ENCODE peak calls at places on chromosome 5, in ten cellular contexts. B is IMR-90, E is ovary, L is Peyer's patch, O is spleen, C is heart left ventricle, Y is sigmoid colon, D is transverse colon, M is suprapubic skin, I is esophagus squamous epithelium. P is an unnamed sample.

GRCh38 chr5:174624754-174625506 is 99.5 kb upstream of the MSX2 start:
- DNase-seq in B (peak; percentile 41), E (no peak), L (no peak), O (no peak), C (no peak), Y (peak; percentile 10), D (no peak), M (no peak), I (no peak), P (no peak)

GRCh38 chr5:100852988-100853449 is 50.1 kb downstream of the ST8SIA4 start:
- DNase-seq in B (no peak), E (no peak), L (no peak), O (no peak), C (no peak), Y (no peak), D (no peak), M (no peak), I (no peak), P (no peak)

GRCh38 chr5:99130081-99130480 is 201.3 kb upstream of the CHD1 start:
- DNase-seq in B (no peak), E (no peak), L (no peak), O (no peak), C (no peak), Y (no peak), D (no peak), M (no peak), I (no peak), P (no peak)

GRCh38 chr5:96919754-96920197 is 16.1 kb upstream of the LNPEP start:
- DNase-seq in B (no peak), E (no peak), L (no peak), O (no peak), C (no peak), Y (no peak), D (no peak), M (no peak), I (no peak), P (no peak)

GRCh38 chr5:125874717-125875116 is 548.5 kb upstream of the GRAMD2B start:
- DNase-seq in B (no peak), E (no peak), L (no peak), O (no peak), C (no peak), Y (no peak), D (no peak), M (no peak), I (no peak), P (no peak)

GRCh38 chr5:135193213-135194125 is 159.4 kb upstream of the PITX1 start:
- DNase-seq in B (peak; percentile 89), E (no peak), L (no peak), O (no peak), C (no peak), Y (peak; percentile 28), D (no peak), M (no peak), I (no peak), P (no peak)

GRCh38 chr5:140189253-140189652 is 14.3 kb downstream of the CYSTM1 start:
- DNase-seq in B (no peak), E (no peak), L (no peak), O (no peak), C (no peak), Y (no peak), D (no peak), M (no peak), I (no peak), P (no peak)

GRCh38 chr5:138654281-138654867 is 79.2 kb upstream of the HSPA9 start:
- DNase-seq in B (peak; percentile 78), E (no peak), L (peak; percentile 65), O (no peak), C (no peak), Y (no peak), D (no peak), M (no peak), I (no peak), P (no peak)

GRCh38 chr5:72619677-72620076 is 112.5 kb upstream of the ZNF366 start:
- DNase-seq in B (no peak), E (no peak), L (no peak), O (no peak), C (no peak), Y (no peak), D (no peak), M (no peak), I (no peak), P (no peak)

GRCh38 chr5:72622152-72622760 is 115.0 kb upstream of the ZNF366 start:
- DNase-seq in B (no peak), E (no peak), L (no peak), O (no peak), C (no peak), Y (no peak), D (no peak), M (no peak), I (no peak), P (no peak)

GRCh38 chr5:72621576-72621975 is 114.4 kb upstream of the ZNF366 start:
- DNase-seq in B (no peak), E (no peak), L (no peak), O (no peak), C (no peak), Y (no peak), D (no peak), M (no peak), I (no peak), P (no peak)

GRCh38 chr5:72619251-72619650 is 112.0 kb upstream of the ZNF366 start:
- DNase-seq in B (no peak), E (no peak), L (no peak), O (no peak), C (no peak), Y (no peak), D (no peak), M (no peak), I (no peak), P (no peak)

DNA sequence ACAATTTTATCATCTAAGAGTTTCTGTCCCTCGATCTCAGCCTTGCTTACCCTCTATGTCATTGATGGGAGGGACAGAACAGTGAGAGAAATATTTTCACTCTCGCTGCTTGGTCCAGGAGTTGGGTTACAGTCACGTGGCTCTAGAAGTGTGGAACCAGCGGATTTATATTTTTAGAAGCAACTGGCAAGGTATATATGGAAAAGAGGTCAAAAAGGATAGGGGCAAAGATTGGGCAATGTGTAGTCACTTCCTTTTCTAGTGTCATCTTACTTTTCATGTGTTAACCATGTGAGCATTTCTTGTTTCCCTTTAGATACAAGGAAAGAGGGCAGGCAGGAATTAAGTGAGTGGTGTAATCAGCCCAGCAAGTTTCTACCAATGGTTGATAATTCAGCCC is 111.5 kb upstream of the ZNF366 start:
- DNase-seq in B (peak; percentile 47), E (no peak), L (no peak), O (no peak), C (no peak), Y (no peak), D (no peak), M (no peak), I (no peak), P (no peak)
- H3K4me3 ChIP-seq in B (no peak overlapping the region), E (no peak overlapping the region), L (no peak overlapping the region), O (no peak overlapping the region), C (no peak overlapping the region), Y (no peak overlapping the region), D (no peak overlapping the region), M (no peak overlapping the region), I (no peak overlapping the region), P (no peak overlapping the region)

DNA sequence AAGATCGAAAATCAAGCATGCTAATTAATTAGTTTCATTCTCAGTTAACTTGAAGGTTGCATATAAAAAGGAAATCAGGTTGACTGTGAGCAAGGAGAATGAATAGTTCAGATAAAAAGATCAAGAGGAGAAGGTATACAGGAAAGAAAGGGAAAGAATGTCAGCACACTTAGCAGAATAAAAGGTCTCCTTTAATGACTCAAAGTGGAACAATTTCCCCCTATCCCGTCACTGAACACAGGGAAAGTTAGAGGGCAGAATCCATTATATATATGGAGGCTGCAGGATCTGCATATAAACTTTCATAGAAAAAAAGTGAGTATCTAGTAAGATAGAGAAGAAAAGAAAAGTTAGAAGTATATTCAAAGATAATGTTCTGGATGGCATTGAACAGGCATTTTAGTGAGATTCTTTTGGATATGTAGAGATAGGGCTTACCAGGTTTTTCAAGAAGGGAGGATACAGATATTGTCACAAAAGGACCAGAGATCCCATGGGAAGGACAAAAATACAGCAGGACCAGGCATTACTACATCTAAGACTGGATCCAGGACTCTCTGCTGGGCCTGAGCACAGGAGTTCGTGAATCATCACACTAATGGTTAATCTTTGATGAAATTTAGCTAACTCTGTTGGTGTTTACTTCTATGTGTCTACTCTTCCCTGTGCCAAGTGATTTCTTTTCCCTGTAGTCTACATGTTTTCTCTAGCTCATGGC is 988.2 kb upstream of the ARRDC3 start:
- DNase-seq in B (no peak), E (no peak), L (no peak), O (no peak), C (no peak), Y (no peak), D (no peak), M (no peak), I (no peak), P (no peak)
- TF ChIP-seq POLR2A in B (no peak), E (no peak), L (no peak), O (no peak), C (no peak), Y (no peak), D (no peak), M (no peak), I (no peak), P (no peak)

DNA sequence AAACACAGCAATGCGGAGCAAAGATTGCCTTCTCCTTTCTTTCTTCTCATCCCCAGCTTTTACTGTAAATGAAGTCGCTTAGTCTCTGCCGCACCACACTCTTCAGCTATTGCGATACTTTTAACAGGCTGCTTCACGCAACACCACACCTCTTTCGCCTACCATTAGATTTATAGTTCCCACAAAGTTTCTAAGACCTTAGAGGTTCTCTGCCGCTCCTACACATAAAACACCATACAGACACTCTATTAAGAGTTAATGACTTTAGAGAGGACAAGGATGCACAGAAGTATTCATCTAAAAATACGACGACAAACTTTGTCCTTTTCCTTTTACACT is 642 bp downstream of the PGGT1B start:
- DNase-seq in B (peak; percentile 8), E (no peak), L (no peak), O (no peak), C (no peak), Y (no peak), D (no peak), M (no peak), I (no peak), P (no peak)
- H3K27ac ChIP-seq in B (peak overlapping the region; percentile 91), E (no peak overlapping the region), L (peak overlapping the region; percentile 91), O (peak overlapping the region; percentile 87), C (peak overlapping the region; percentile 85), Y (peak overlapping the region; percentile 82), D (peak overlapping the region; percentile 91), M (peak overlapping the region; percentile 72), I (peak overlapping the region; percentile 88), P (no peak overlapping the region)

DNA sequence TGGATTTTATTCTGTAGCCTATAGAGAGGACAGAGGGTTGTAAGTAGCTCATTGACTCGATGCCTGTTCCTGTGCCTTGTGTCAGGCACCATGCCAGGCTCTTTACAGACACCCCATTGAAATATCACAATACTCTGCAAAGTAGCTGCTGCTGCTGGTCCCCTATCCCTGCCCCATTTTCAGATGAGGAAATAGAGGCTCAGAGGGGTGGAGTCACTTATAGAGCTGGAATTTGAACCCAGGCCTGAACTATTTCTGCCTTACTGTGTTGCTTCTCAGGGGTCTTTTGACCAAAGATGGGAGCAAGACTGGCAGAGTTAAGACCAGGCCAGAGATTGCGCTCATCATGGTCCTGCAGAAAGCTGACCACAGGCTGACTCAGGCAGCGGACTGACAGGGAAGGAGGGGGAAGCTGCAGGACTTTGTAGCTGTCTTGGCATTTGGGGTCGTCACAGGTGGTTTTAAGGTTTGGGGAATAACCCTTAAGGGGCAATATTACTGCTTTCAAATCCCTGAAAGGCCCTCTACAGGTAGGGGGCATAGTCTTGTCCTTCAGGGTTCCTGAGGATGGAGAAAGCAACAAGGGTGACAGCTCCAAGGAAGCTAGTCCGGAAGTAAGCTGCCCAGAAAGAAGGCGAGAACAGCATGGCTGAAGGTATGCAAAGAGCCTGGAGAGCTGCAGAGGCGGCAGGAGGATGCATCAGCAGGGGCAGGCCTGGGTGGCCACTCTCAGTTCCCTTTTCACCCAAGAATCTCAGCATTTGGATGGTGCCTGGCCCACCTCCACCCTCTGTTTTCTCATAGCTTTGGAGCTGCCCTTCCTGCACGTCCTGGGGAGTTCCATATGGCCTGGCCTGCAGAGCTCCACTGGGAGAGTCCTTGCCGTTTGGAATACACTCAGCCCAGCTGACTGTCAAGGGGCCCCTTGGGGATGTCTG is 18.3 kb upstream of the NDST1 start:
- DNase-seq in B (peak; percentile 71), E (no peak), L (peak; percentile 79), O (peak; percentile 89), C (no peak), Y (peak; percentile 62), D (peak; percentile 60), M (no peak), I (no peak), P (no peak)
- H3K4me3 ChIP-seq in B (no peak overlapping the region), E (no peak overlapping the region), L (no peak overlapping the region), O (no peak overlapping the region), C (peak overlapping the region; percentile 82), Y (no peak overlapping the region), D (no peak overlapping the region), M (no peak overlapping the region), I (no peak overlapping the region), P (peak overlapping the region; percentile 24)

P was measured in breast epithelium.